ENCODE peak calls at places on chromosomes 1 and 21, in seven cellular contexts. E, A, R, L, Y, K and Z are unnamed samples. For H3K9me3 and H3K4me1, the result is how much of the 10 kb centered on the place peaks cover.

GRCh38 chr1:39632491-39633417 is 6.7 kb downstream of the HEYL start:
- DNase-seq in K (peak), R (no peak), Y (peak), E (no peak), A (peak), L (peak), Z (peak)

GRCh38 chr21:15552914-15553491 is 176.8 kb upstream of the USP25 start:
- DNase-seq in E (peak), R (no peak), A (no peak), K (no peak), L (no peak), Y (no peak), Z (no peak)

GRCh38 chr1:4071675-4072074 is 171.6 kb upstream of the C1orf174 start:
- DNase-seq in A (peak), Y (no peak), L (no peak), R (no peak), E (no peak), K (no peak), Z (no peak)

GRCh38 chr21:37821791-37822450 is 94.3 kb downstream of the KCNJ6 start:
- DNase-seq in E (no peak), R (no peak), K (no peak), L (no peak), Y (no peak), A (no peak), Z (no peak)

GRCh38 chr1:228034954-228035837 is 28.4 kb downstream of the WNT3A start:
- DNase-seq in K (no peak), Y (no peak), A (peak), R (no peak), E (no peak), L (no peak), Z (no peak)

GRCh38 chr21:32330784-32331311 is 32.2 kb downstream of the MRAP start:
- DNase-seq in A (no peak), E (no peak), L (no peak), K (no peak), R (no peak), Y (no peak), Z (no peak)

GRCh38 chr1:3304255-3304654 is 150.2 kb upstream of the ARHGEF16 start:
- DNase-seq in E (no peak), Y (no peak), L (no peak), R (no peak), K (no peak), A (no peak), Z (no peak)

GRCh38 chr21:41648591-41649031 is 118.2 kb downstream of the RIPK4 start:
- DNase-seq in A (no peak), K (no peak), R (no peak), E (no peak), L (no peak), Y (no peak), Z (no peak)

GRCh38 chr1:97174039-97174704 is 452.6 kb downstream of the PTBP2 start:
- DNase-seq in Y (no peak), E (no peak), R (no peak), K (no peak), A (no peak), L (no peak), Z (no peak)

GRCh38 chr1:235954306-235955283 is 87.9 kb upstream of the LYST start:
- DNase-seq in Y (peak), L (no peak), K (no peak), A (no peak), R (peak), E (peak), Z (no peak)

GRCh38 chr1:205319081-205320018 is 2.2 kb downstream of the NUAK2 start:
- DNase-seq in L (peak), A (peak), R (peak), K (peak), Y (peak), E (peak), Z (peak)

DNA sequence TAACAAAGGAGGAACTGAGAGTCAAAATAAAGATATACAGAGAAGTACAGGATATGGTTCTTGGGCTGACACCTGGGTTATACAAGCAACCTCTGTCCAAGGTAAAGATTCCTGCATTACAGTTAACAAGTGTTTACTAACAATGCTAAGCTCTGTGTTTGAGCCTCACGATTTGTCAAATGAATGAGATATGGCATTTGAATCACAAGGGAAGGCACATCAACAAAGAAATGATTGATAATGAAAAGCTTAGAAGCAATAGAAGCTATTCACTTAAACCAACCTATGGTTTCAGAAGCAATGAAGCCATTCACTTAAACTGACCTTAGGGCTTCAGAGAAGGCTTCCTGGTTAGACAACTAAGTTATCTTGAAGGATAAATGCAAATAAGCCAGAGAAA is 199.5 kb downstream of the AGBL4 start:
- DNase-seq in A (no peak), K (no peak), E (no peak), R (no peak), Y (no peak), L (no peak), Z (no peak)
- H3K9me3 ChIP-seq in A (under half), K (under half), E (under half), R (under half), Y (under half), L (under half), Z (under half)

GRCh38 chr1:116765962-116766361 is 11.7 kb downstream of the CD2 start:
- DNase-seq in R (no peak), E (no peak), Y (no peak), A (no peak), L (no peak), K (no peak), Z (no peak)

GRCh38 chr1:116764906-116765862 is 11.0 kb downstream of the CD2 start:
- DNase-seq in E (no peak), K (no peak), R (no peak), A (no peak), L (no peak), Y (no peak), Z (no peak)

GRCh38 chr1:116768416-116768815 is 14.2 kb downstream of the CD2 start:
- DNase-seq in L (no peak), K (no peak), Y (no peak), R (no peak), A (no peak), E (no peak), Z (no peak)

GRCh38 chr1:116767782-116768382 is 13.7 kb downstream of the CD2 start:
- DNase-seq in E (no peak), R (no peak), Y (no peak), L (no peak), A (no peak), K (no peak), Z (no peak)

GRCh38 chr1:116766616-116767469 is 12.6 kb downstream of the CD2 start:
- DNase-seq in Y (no peak), R (no peak), E (no peak), L (no peak), A (no peak), K (no peak), Z (no peak)
- H3K4me1 ChIP-seq in Y (under half), R (half or more), E (under half), L (under half), A (under half), K (under half), Z (under half)

DNA sequence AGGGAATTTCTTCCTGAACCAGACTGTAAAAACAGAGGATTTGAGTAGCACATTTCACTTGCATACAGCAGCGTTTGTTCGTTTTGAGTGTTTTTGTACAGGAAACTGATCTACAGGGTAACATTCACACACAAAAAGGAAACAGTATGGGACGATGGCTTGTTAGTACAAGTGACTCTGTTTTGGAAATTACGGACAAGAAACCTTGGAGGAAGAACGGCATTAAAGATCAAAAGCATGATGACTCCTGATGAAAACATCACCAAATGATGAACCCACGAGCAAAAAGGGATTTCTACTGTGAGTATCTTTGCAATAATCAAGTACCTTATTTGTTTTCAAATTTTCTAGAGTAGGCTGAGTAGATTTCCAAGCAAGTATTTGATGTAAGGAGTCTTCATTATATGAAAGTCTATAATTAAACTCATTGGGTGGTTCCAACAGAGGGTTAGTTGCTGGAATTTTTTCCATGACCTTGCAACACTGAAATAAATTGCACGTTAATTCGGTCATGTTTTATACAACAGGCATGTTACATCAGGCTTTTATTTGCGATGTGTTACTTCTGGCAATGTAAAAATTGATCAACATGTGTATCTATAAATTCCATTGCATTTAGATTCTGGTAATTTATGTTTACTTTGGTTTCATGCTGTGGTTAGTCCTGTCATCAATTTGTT is 76.7 kb upstream of the KCNK2 start:
- DNase-seq in R (no peak), L (no peak), Y (no peak), E (no peak), K (no peak), A (no peak), Z (no peak)
- H3K4me3 ChIP-seq in R (no peak), L (no peak), Y (no peak), E (no peak), K (no peak), A (peak), Z (no peak)

GRCh38 chr21:40095477-40095876 is 228.2 kb downstream of the PCP4 start:
- DNase-seq in A (no peak), Y (no peak), L (no peak), K (no peak), E (no peak), R (no peak), Z (no peak)
- H3K9me3 ChIP-seq in A (under half), Y (under half), L (under half), K (under half), E (under half), R (under half), Z (under half)

DNA sequence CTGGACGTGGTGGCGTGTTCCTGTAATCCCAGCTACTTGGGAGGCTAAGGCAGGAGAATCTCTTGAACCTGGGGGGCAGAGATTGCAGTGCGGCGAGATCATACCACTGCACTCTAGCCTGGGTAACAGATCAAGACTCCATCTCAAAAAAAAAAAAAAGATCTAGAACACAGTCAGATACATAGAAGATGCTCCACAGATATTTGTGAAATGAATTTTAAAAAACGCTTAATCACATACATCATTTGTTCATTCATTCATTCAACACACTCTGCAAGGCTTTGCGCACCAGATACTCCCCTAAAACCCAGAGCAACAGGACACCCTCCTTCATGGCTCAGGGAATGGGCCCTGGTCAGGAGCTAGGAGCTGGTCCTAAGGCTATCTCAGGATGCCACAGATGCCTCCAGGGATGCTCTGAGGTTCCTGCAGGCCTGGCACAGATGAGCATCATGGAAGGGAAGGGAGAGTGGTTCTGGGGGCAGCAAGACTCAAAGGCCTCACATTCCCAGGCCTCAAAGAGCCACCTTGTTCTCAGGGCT is 6.4 kb downstream of the HSPG2 start:
- DNase-seq in A (no peak), K (no peak), E (no peak), R (no peak), L (no peak), Y (no peak), Z (no peak)
- H3K4me1 ChIP-seq in A (half or more), K (half or more), E (under half), R (under half), L (half or more), Y (under half), Z (half or more)

GRCh38 chr21:44354001-44354405 is 582 bp downstream of the TRPM2 start:
- DNase-seq in L (no peak), A (no peak), E (no peak), Y (no peak), K (no peak), R (no peak), Z (no peak)

GRCh38 chr21:44351535-44352252 is 1.7 kb upstream of the TRPM2 start:
- DNase-seq in L (no peak), K (no peak), R (no peak), A (no peak), Y (no peak), E (no peak), Z (no peak)

GRCh38 chr21:44354775-44355771 is 1.7 kb downstream of the TRPM2 start:
- DNase-seq in L (no peak), Y (no peak), E (peak), R (no peak), A (no peak), K (no peak), Z (no peak)

GRCh38 chr21:44352253-44352860 is 1.1 kb upstream of the TRPM2 start:
- DNase-seq in E (no peak), R (no peak), Y (no peak), L (no peak), K (no peak), A (no peak), Z (no peak)

DNA sequence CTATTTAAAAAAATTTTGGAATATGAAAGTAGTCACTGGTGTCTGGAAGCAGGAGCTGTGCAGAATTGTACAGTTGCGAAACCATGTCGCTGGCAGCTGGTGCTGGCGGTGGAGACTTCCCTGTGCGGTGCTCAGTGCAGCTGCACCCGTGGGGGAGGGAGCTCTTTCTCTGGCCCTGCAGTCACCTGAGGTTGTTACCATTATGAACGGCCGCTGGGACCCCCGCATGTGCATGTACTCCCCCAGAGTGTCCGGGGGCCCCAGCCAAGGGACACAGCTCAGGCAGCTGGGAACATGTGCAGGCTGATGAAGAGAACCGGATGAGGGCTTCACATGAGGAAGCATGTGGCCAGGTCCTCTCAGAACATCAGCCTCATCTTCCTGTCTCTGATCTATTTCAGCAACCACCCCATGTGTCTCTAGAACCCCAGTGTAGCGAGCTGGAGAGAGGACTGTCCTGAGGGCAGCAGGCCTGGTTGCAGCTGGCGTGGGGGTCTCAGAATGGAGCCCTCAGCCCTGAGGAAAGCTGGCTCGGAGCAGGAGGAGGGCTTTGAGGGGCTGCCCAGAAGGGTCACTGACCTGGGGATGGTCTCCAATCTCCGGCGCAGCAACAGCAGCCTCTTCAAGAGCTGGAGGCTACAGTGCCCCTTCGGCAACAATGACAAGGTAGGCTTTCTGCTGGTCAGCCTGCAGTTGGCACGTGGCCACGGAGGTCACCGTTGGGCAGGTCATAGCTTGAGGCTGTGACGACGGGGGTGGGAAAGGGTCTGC is at the start of gene TRPM2:
- DNase-seq in R (peak), L (peak), Y (peak), E (peak), A (no peak), K (peak), Z (peak)
- H3K4me3 ChIP-seq in R (peak), L (peak), Y (no peak), E (peak), A (no peak), K (no peak), Z (no peak)

DNA sequence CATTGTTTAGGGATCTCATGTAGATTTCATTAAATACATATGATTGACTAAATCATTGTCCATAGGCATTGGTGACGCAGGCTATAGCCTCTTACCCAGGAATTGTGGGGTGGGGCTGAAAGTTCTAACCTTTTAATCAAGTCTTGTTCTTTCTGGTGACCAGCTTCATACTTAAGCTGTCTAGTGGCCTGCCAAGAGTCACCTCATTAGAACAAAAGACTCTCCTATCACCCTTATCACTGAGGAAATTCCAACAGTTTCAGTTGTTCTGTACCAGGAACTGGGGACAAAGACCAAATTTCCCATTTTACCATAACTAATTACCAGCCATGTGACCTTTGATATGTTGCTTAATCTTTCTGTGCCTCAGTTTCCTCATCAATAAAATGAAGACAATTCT is 298.5 kb downstream of the PBX1 start:
- DNase-seq in A (no peak), E (no peak), R (no peak), L (no peak), K (no peak), Y (no peak), Z (no peak)
- H3K9me3 ChIP-seq in A (under half), E (under half), R (under half), L (under half), K (under half), Y (under half), Z (under half)

GRCh38 chr1:184114818-184115398 is 63.4 kb downstream of the TSEN15 start:
- DNase-seq in E (no peak), Y (no peak), L (no peak), R (no peak), A (no peak), K (no peak), Z (no peak)

GRCh38 chr1:184118051-184118450 is 66.5 kb downstream of the TSEN15 start:
- DNase-seq in R (no peak), K (no peak), Y (no peak), A (no peak), L (no peak), E (no peak), Z (no peak)

GRCh38 chr1:184112176-184112948 is 60.8 kb downstream of the TSEN15 start:
- DNase-seq in K (no peak), E (no peak), Y (no peak), L (no peak), A (no peak), R (no peak), Z (no peak)

GRCh38 chr1:184113251-184113650 is 61.7 kb downstream of the TSEN15 start:
- DNase-seq in Y (no peak), L (no peak), E (no peak), R (no peak), A (no peak), K (no peak), Z (no peak)

GRCh38 chr1:184116287-184116686 is 64.8 kb downstream of the TSEN15 start:
- DNase-seq in A (no peak), Y (no peak), E (no peak), K (no peak), R (no peak), L (no peak), Z (no peak)
- H3K4me1 ChIP-seq in A (under half), Y (under half), E (under half), K (under half), R (under half), L (under half), Z (under half)